ENCODE peak calls at places on chromosomes 4 and X, in seven cellular contexts. One of them, this sample, is unnamed.

GRCh38 chr4:79652726-79653125 is 244.7 kb upstream of the GK2 start:
- DNase-seq in neural crest cell: no peak
- DNase-seq in endodermal cell: no peak
- DNase-seq in LNCaP clone FGC: no peak
- DNase-seq in mucosa of descending colon: no peak
- DNase-seq in heart left ventricle: no peak
- DNase-seq in PC-9: no peak
- DNase-seq in this sample: no peak

GRCh38 chr4:165516281-165516833 is 137.5 kb downstream of the CPE start:
- DNase-seq in neural crest cell: no peak
- DNase-seq in endodermal cell: no peak
- DNase-seq in LNCaP clone FGC: no peak
- DNase-seq in mucosa of descending colon: no peak
- DNase-seq in heart left ventricle: no peak
- DNase-seq in PC-9: no peak
- DNase-seq in this sample: no peak

GRCh38 chr4:40515037-40515397 is 114.6 kb downstream of the RBM47 start:
- DNase-seq in neural crest cell: no peak
- DNase-seq in endodermal cell: no peak
- DNase-seq in LNCaP clone FGC: no peak
- DNase-seq in mucosa of descending colon: peak; percentile 40
- DNase-seq in heart left ventricle: no peak
- DNase-seq in PC-9: peak; percentile 29
- DNase-seq in this sample: no peak

GRCh38 chr4:168514249-168514852 is 17.5 kb downstream of the PALLD start:
- DNase-seq in neural crest cell: no peak
- DNase-seq in endodermal cell: no peak
- DNase-seq in LNCaP clone FGC: no peak
- DNase-seq in mucosa of descending colon: no peak
- DNase-seq in heart left ventricle: no peak
- DNase-seq in PC-9: no peak
- DNase-seq in this sample: no peak

GRCh38 chr4:116453127-116453526 is 632.2 kb downstream of the TRAM1L1 start:
- DNase-seq in neural crest cell: no peak
- DNase-seq in endodermal cell: no peak
- DNase-seq in LNCaP clone FGC: no peak
- DNase-seq in mucosa of descending colon: no peak
- DNase-seq in heart left ventricle: no peak
- DNase-seq in PC-9: no peak
- DNase-seq in this sample: no peak

GRCh38 chrX:137748827-137749226 is 182.9 kb downstream of the ZIC3 start:
- DNase-seq in neural crest cell: no peak
- DNase-seq in endodermal cell: peak; percentile 51
- DNase-seq in LNCaP clone FGC: no peak
- DNase-seq in mucosa of descending colon: no peak
- DNase-seq in heart left ventricle: no peak
- DNase-seq in PC-9: no peak
- DNase-seq in this sample: no peak

GRCh38 chr4:133982533-133983224 is 218.9 kb downstream of the PABPC4L start:
- DNase-seq in neural crest cell: no peak
- DNase-seq in endodermal cell: no peak
- DNase-seq in LNCaP clone FGC: no peak
- DNase-seq in mucosa of descending colon: no peak
- DNase-seq in heart left ventricle: no peak
- DNase-seq in PC-9: no peak
- DNase-seq in this sample: no peak

GRCh38 chrX:24594531-24594930 is 52.6 kb downstream of the PCYT1B start:
- DNase-seq in neural crest cell: no peak
- DNase-seq in endodermal cell: no peak
- DNase-seq in LNCaP clone FGC: no peak
- DNase-seq in mucosa of descending colon: no peak
- DNase-seq in heart left ventricle: no peak
- DNase-seq in PC-9: no peak
- DNase-seq in this sample: no peak

GRCh38 chr4:102535398-102536082 is 34.4 kb downstream of the NFKB1 start:
- DNase-seq in neural crest cell: no peak
- DNase-seq in endodermal cell: no peak
- DNase-seq in LNCaP clone FGC: no peak
- DNase-seq in mucosa of descending colon: no peak
- DNase-seq in heart left ventricle: no peak
- DNase-seq in PC-9: no peak
- DNase-seq in this sample: no peak

GRCh38 chrX:119606508-119607389 is 525 bp upstream of the NKRF start:
- DNase-seq in neural crest cell: no peak
- DNase-seq in endodermal cell: no peak
- DNase-seq in LNCaP clone FGC: no peak
- DNase-seq in mucosa of descending colon: no peak
- DNase-seq in heart left ventricle: no peak
- DNase-seq in PC-9: no peak
- DNase-seq in this sample: no peak

GRCh38 chrX:15929231-15929630 is 74.6 kb upstream of the AP1S2 start:
- DNase-seq in neural crest cell: no peak
- DNase-seq in endodermal cell: no peak
- DNase-seq in LNCaP clone FGC: no peak
- DNase-seq in mucosa of descending colon: no peak
- DNase-seq in heart left ventricle: no peak
- DNase-seq in PC-9: no peak
- DNase-seq in this sample: no peak

GRCh38 chr4:15963568-15963967 is 593 bp upstream of the FGFBP2 start:
- DNase-seq in neural crest cell: no peak
- DNase-seq in endodermal cell: no peak
- DNase-seq in LNCaP clone FGC: no peak
- DNase-seq in mucosa of descending colon: no peak
- DNase-seq in heart left ventricle: no peak
- DNase-seq in PC-9: no peak
- DNase-seq in this sample: no peak

GRCh38 chr4:43353552-43353951 is 461.0 kb downstream of the GRXCR1 start:
- DNase-seq in neural crest cell: no peak
- DNase-seq in endodermal cell: no peak
- DNase-seq in LNCaP clone FGC: no peak
- DNase-seq in mucosa of descending colon: no peak
- DNase-seq in heart left ventricle: no peak
- DNase-seq in PC-9: no peak
- DNase-seq in this sample: no peak

GRCh38 chrX:97995834-97996233 is 1112.1 kb downstream of the RPA4 start:
- DNase-seq in neural crest cell: no peak
- DNase-seq in endodermal cell: no peak
- DNase-seq in LNCaP clone FGC: no peak
- DNase-seq in mucosa of descending colon: no peak
- DNase-seq in heart left ventricle: no peak
- DNase-seq in PC-9: no peak
- DNase-seq in this sample: no peak

GRCh38 chrX:134692990-134693389 is 34.7 kb upstream of the PLAC1 start:
- DNase-seq in neural crest cell: no peak
- DNase-seq in endodermal cell: no peak
- DNase-seq in LNCaP clone FGC: no peak
- DNase-seq in mucosa of descending colon: no peak
- DNase-seq in heart left ventricle: no peak
- DNase-seq in PC-9: no peak
- DNase-seq in this sample: no peak

GRCh38 chrX:9790866-9791265 is 4.6 kb downstream of the SHROOM2 start:
- DNase-seq in neural crest cell: no peak
- DNase-seq in endodermal cell: no peak
- DNase-seq in LNCaP clone FGC: no peak
- DNase-seq in mucosa of descending colon: no peak
- DNase-seq in heart left ventricle: no peak
- DNase-seq in PC-9: no peak
- DNase-seq in this sample: no peak

GRCh38 chrX:49106296-49106695 is 17.2 kb downstream of the GPKOW start:
- DNase-seq in neural crest cell: no peak
- DNase-seq in endodermal cell: no peak
- DNase-seq in LNCaP clone FGC: no peak
- DNase-seq in mucosa of descending colon: no peak
- DNase-seq in heart left ventricle: no peak
- DNase-seq in PC-9: no peak
- DNase-seq in this sample: no peak

GRCh38 chrX:49103637-49104036 is 19.9 kb downstream of the GPKOW start:
- DNase-seq in neural crest cell: no peak
- DNase-seq in endodermal cell: no peak
- DNase-seq in LNCaP clone FGC: no peak
- DNase-seq in mucosa of descending colon: no peak
- DNase-seq in heart left ventricle: no peak
- DNase-seq in PC-9: no peak
- DNase-seq in this sample: no peak

GRCh38 chrX:49102221-49102620 is 21.3 kb downstream of the GPKOW start:
- DNase-seq in neural crest cell: no peak
- DNase-seq in endodermal cell: no peak
- DNase-seq in LNCaP clone FGC: no peak
- DNase-seq in mucosa of descending colon: no peak
- DNase-seq in heart left ventricle: no peak
- DNase-seq in PC-9: no peak
- DNase-seq in this sample: no peak

GRCh38 chrX:49100704-49101628 is 21.3 kb upstream of the WDR45 start:
- DNase-seq in neural crest cell: peak; percentile 73
- DNase-seq in endodermal cell: peak; percentile 96
- DNase-seq in LNCaP clone FGC: peak; percentile 78
- DNase-seq in mucosa of descending colon: peak; percentile 93
- DNase-seq in heart left ventricle: peak; percentile 90
- DNase-seq in PC-9: peak; percentile 84
- DNase-seq in this sample: peak; percentile 93

DNA sequence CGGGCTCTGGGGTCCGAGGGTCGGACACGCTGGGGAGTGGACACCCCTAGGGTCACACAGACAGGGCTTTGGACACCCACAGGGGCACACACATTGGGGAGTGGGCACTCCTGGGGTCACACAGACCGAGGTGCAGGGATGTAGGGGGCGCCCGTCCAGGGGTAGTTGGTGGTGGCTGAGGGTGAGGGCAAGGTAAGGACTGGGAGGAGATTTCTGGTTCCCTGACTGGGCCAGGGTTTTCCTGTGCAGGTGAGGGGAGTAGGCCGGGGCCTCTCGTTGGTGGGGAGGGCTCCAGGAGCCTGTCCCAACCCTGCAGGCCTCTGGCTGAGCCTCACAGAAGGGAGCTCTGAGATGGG is 21.9 kb upstream of the WDR45 start:
- DNase-seq in neural crest cell: no peak
- DNase-seq in endodermal cell: peak; percentile 67
- DNase-seq in LNCaP clone FGC: no peak
- DNase-seq in mucosa of descending colon: no peak
- DNase-seq in heart left ventricle: no peak
- DNase-seq in PC-9: no peak
- DNase-seq in this sample: no peak
- TF ChIP-seq CTCF in neural crest cell: no peak
- TF ChIP-seq CTCF in endodermal cell: peak; percentile 48
- TF ChIP-seq CTCF in LNCaP clone FGC: no peak
- TF ChIP-seq CTCF in mucosa of descending colon: no peak
- TF ChIP-seq CTCF in heart left ventricle: no peak
- TF ChIP-seq CTCF in PC-9: no peak
- TF ChIP-seq CTCF in this sample: no peak

GRCh38 chr4:77473509-77473908 is 132.1 kb upstream of the CXCL13 start:
- DNase-seq in neural crest cell: no peak
- DNase-seq in endodermal cell: peak; percentile 64
- DNase-seq in LNCaP clone FGC: no peak
- DNase-seq in mucosa of descending colon: no peak
- DNase-seq in heart left ventricle: no peak
- DNase-seq in PC-9: no peak
- DNase-seq in this sample: peak; percentile 6
- TF ChIP-seq CTCF in neural crest cell: peak; percentile 51
- TF ChIP-seq CTCF in endodermal cell: peak; percentile 77
- TF ChIP-seq CTCF in LNCaP clone FGC: peak; percentile 60
- TF ChIP-seq CTCF in mucosa of descending colon: no peak
- TF ChIP-seq CTCF in heart left ventricle: peak; percentile 11
- TF ChIP-seq CTCF in PC-9: peak; percentile 52
- TF ChIP-seq CTCF in this sample: peak; percentile 33

DNA sequence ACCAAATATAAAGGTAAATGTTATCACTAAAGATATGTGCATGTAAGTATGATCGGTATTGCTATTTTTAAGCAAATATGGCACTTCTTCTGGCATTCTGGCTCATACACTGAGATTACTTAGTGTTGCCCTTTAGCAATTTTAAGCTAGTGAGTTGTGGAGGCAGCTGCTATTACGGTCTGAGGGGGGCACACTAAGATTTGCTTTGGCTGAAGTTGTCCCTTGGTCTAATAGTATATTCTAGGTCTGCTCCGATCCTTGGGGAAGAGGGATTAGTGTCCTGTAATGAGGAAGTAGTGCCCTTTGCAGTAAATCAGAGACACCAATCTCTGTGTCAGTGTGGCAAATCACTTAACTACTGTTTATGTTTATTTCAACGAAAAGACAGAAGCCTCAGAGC is 196.5 kb upstream of the FTHL17 start:
- DNase-seq in neural crest cell: no peak
- DNase-seq in endodermal cell: no peak
- DNase-seq in LNCaP clone FGC: no peak
- DNase-seq in mucosa of descending colon: no peak
- DNase-seq in heart left ventricle: no peak
- DNase-seq in PC-9: no peak
- DNase-seq in this sample: no peak
- TF ChIP-seq CTCF in neural crest cell: no peak
- TF ChIP-seq CTCF in endodermal cell: peak; percentile 43
- TF ChIP-seq CTCF in LNCaP clone FGC: no peak
- TF ChIP-seq CTCF in mucosa of descending colon: no peak
- TF ChIP-seq CTCF in heart left ventricle: no peak
- TF ChIP-seq CTCF in PC-9: no peak
- TF ChIP-seq CTCF in this sample: no peak

DNA sequence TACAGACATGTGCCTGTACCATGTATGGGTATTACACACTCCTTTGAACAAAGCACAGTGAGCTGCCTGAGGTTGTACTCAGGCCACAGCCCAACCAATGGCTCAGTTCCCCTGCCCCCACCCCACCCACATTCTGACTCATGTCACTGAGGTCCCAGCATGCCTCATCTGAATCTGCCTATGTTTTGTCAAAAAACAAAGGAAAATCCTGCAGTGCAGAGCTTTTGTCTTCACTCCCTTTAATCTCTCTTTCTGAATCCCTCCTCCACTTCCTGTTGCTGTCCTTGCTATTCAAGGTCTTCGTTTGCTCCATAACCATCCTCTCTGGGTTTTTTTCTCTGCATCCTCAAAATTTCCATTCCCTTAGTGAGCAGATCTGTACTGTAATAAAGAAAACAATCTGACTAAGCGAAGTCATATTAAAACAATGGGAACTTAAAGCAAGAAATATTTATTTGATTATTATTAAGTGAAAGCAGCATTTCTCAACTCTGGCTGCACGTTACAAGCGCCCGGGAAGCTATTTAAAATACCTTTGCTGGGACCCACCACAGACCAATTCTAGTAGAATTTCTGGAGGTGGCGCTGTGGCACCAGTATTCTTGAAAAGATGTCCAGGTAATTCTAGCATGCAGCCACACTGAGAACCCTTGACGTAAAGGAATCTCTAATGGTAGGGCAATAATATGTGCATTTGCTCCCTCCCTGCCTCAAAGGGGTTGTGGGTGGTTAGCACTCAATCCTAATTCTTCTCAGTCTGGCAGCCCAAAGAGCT is 8.8 kb downstream of the GUCY2F start:
- DNase-seq in neural crest cell: peak; percentile 35
- DNase-seq in endodermal cell: peak; percentile 89
- DNase-seq in LNCaP clone FGC: no peak
- DNase-seq in mucosa of descending colon: no peak
- DNase-seq in heart left ventricle: peak; percentile 2
- DNase-seq in PC-9: no peak
- DNase-seq in this sample: no peak
- TF ChIP-seq CTCF in neural crest cell: peak; percentile 60
- TF ChIP-seq CTCF in endodermal cell: peak; percentile 82
- TF ChIP-seq CTCF in LNCaP clone FGC: no peak
- TF ChIP-seq CTCF in mucosa of descending colon: no peak
- TF ChIP-seq CTCF in heart left ventricle: no peak
- TF ChIP-seq CTCF in PC-9: peak; percentile 40
- TF ChIP-seq CTCF in this sample: no peak